ENCODE peak calls at places on chromosomes 7 and 10, in four cellular contexts. S, N, L and F are unnamed samples.

GRCh38 chr7:126368-126767 is 66.0 kb upstream of the FAM20C start:
- DNase-seq in N (no peak), L (no peak), S (no peak), F (no peak)

GRCh38 chr10:64444163-64444562 is 923.0 kb downstream of the REEP3 start:
- DNase-seq in N (no peak), L (no peak), S (no peak), F (no peak)

GRCh38 chr10:14478639-14479038 is 147.9 kb upstream of the FRMD4A start:
- DNase-seq in L (no peak), S (peak), N (peak), F (peak)

GRCh38 chr10:72106154-72106849 is 18.0 kb upstream of the SPOCK2 start:
- DNase-seq in N (no peak), L (no peak), S (no peak), F (no peak)

GRCh38 chr10:7625009-7625408 is 41.8 kb downstream of the ITIH5 start:
- DNase-seq in N (no peak), L (no peak), S (no peak), F (no peak)

GRCh38 chr10:88149906-88150305 is 286.5 kb downstream of the PTEN start:
- DNase-seq in S (no peak), L (no peak), N (peak), F (peak)

GRCh38 chr10:97895084-97895483 is 45.4 kb downstream of the GOLGA7B start:
- DNase-seq in N (no peak), S (no peak), L (no peak), F (no peak)

GRCh38 chr10:29860159-29860558 is 199.2 kb downstream of the JCAD start:
- DNase-seq in S (no peak), L (no peak), N (peak), F (no peak)

GRCh38 chr7:45665172-45665571 is 91.0 kb downstream of the ADCY1 start:
- DNase-seq in L (no peak), N (no peak), S (no peak), F (no peak)

GRCh38 chr10:72285972-72286521 is 12.3 kb downstream of the DDIT4 start:
- DNase-seq in N (no peak), S (no peak), L (peak), F (peak)

GRCh38 chr10:126759531-126759930 is 89.0 kb upstream of the C10orf90 start:
- DNase-seq in L (no peak), N (no peak), S (no peak), F (no peak)

GRCh38 chr7:75958802-75959543 is 35.4 kb downstream of the TMEM120A start:
- DNase-seq in L (peak), S (no peak), N (no peak), F (peak)

DNA sequence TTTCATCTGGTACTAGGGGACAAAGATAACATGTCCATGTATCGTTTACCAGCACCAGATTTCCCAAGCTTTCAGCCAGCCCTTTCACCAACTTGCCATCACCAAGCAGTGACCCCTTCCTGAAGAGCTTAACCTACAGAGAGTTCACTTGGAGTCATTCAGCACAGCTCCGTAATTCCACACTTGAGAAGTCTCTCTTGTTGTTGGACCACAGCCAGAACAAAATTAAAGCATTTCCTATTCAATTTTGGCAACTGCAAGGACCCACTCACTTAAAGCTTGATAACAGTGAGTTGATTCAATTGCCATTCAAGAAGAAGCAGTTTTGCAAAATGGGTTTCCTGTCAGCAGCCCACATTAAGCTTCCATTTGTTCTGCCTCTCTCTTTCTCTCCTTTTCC is 88.5 kb upstream of the LRRTM3 start:
- DNase-seq in N (no peak), L (no peak), S (no peak), F (no peak)
- TF ChIP-seq MAFK in N (no peak), L (no peak), S (no peak), F (no peak)

GRCh38 chr7:139035588-139036353 is at the start of gene ZC3HAV1L:
- DNase-seq in S (peak), L (peak), N (peak), F (peak)
- TF ChIP-seq MAZ in S (no peak), L (no peak), N (no peak), F (no peak)

GRCh38 chr7:99599836-99600235 is 1.8 kb downstream of the TMEM225B start:
- DNase-seq in S (no peak), N (no peak), L (no peak), F (no peak)
- TF ChIP-seq MAFK in S (no peak), N (no peak), L (no peak), F (no peak)

DNA sequence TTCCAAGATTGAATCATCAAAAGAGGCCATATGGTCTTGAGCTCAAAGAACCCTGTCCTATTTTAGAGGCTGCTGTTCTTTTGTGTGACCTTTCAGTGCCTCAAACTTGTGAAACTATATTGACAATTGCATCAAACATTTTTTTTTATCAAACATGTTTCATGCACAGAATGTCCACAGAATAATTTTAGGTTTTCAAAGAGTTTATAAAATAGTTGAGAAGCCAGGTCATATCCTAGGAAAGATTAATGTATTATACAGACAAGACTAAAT is 67.1 kb downstream of the CDK6 start:
- DNase-seq in S (no peak), N (no peak), L (no peak), F (no peak)
- TF ChIP-seq MAZ in S (no peak), N (no peak), L (no peak), F (no peak)

DNA sequence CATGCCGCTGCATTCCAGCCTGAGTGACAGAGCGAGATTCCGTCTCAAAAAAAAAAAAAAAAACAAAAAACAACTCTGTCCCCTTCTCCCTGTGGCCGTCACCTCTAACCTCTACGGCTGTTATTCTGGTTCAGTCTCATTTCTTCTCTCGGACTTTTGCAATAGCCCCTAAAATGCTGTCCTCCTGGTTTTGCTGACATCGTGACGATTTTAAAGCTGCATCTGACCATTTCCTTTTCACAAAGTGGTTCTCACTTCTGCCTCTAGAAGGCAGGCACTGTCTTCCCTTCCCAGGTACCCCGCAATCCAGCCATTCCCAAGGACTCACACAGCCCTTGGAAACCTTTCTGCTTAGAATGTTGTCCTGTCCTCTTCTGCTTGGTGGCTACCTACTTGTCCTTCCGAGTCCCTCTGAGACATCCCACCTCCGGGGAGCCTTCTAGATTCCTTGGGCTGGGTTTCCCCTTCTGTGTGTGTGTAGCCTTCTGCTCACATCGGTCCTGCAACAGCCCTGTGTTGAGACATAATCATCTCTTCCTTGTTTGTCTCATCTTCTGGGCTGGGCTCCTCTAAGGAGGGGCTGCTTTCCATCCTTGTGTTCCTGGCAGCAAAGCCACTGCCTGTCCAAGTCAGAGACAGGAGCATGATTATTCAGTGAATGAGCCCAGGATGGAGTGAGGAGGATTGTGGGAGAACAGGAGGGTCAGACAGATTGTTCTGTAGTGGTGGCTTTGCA is 83.1 kb downstream of the GRK5 start:
- DNase-seq in L (no peak), S (no peak), N (no peak), F (peak)
- TF ChIP-seq MAFK in L (peak), S (no peak), N (peak), F (peak)

DNA sequence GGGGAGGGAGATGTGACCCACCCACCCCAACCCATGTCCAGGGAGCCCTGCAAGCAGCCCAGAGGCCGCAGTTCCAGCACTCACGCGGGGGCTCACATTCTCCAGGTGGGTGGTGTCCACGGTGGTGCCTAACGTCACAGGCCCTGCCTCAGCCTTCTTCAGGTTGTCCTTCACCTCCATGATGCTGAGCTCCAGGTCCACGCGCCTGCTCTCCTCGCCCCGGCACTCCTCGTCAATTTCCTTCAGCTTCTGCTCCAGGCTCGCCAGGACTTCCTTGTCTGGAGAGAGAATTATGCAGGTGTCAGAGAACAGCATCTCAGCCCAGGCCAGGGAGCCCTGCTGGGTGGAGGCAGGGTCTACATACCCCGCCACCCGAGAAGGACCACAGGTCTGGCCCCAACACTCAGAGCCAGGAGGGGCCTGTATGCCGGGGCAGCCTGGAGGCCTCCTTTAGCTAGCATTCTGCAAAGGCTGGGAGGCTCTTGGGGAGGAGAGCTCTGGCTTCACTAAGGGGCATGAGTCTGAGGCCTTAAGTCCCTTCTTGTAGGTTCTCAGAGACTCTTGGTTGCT is 58.2 kb downstream of the VWA2 start:
- DNase-seq in L (no peak), N (no peak), S (no peak), F (no peak)
- TF ChIP-seq MAZ in L (no peak), N (no peak), S (no peak), F (no peak)

DNA sequence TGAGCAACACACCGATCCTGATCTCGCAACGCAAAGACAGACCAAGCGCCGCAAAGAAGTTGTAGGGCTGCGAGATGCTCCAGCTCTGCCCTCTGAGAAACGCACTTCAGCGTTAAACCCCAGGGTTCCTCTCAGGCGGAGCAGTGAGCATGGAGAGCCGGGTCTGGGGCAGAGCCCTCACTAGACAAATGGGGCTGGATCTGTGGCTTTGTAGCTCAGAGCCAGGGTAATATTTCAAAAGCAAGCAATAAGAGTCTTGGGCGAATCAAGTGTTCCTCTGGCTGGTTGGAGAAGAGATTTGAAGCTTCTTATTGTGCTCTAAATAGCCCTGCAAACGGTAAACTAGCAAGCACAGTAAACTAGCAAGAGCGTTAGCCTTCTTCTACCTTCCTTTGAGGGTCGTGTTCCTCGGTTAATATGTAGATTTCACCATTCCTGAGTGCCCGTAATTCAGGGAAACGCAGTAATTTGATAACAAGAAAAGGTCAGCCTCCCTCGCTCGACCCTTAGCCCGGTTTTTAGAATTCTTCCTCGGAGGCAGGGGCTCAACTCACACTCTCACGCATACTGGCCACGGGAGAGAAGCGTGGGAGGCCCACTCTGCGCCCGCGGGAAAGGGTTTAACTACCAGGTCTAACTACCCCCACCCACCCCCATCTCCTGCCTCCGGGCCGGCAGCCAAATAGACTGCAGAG is 6.7 kb downstream of the SKAP2 start:
- DNase-seq in L (no peak), N (peak), S (peak), F (no peak)
- TF ChIP-seq MAFK in L (no peak), N (no peak), S (no peak), F (no peak)